ENCODE peak calls at places on chromosome 2, in six cellular contexts. P, Y, Z, X, C and D are unnamed samples.

GRCh38 chr2:9179572-9180201 is 26.9 kb upstream of the ASAP2 start:
- DNase-seq in Y (no peak), X (peak; percentile 67), P (peak; percentile 72), Z (no peak), C (peak; percentile 93), D (no peak)

GRCh38 chr2:85111819-85112281 is 21.3 kb upstream of the TCF7L1 start:
- DNase-seq in Y (no peak), X (no peak), P (no peak), C (peak; percentile 29), Z (no peak), D (no peak)

GRCh38 chr2:200042944-200043343 is 87.6 kb downstream of the MAIP1 start:
- DNase-seq in Y (no peak), C (peak; percentile 4), P (no peak), X (no peak), Z (no peak), D (no peak)

GRCh38 chr2:198309673-198310280 is 505.4 kb downstream of the PLCL1 start:
- DNase-seq in Z (peak; percentile 53), X (peak; percentile 45), P (no peak), Y (peak; percentile 7), C (peak; percentile 13), D (no peak)

GRCh38 chr2:12684471-12684936 is 32.2 kb upstream of the TRIB2 start:
- DNase-seq in C (no peak), Y (no peak), P (no peak), Z (no peak), X (peak; percentile 25), D (no peak)

GRCh38 chr2:231890896-231891513 is 35.2 kb downstream of the NPPC start:
- DNase-seq in Z (no peak), P (no peak), C (no peak), X (no peak), Y (no peak), D (no peak)

GRCh38 chr2:132766573-132766972 is 96.6 kb upstream of the LYPD1 start:
- DNase-seq in X (no peak), C (no peak), Z (no peak), Y (no peak), P (no peak), D (no peak)

GRCh38 chr2:27218614-27219013 is 1.4 kb downstream of the CAD start:
- DNase-seq in X (no peak), C (no peak), P (no peak), Y (no peak), Z (no peak), D (no peak)

GRCh38 chr2:84956334-84957297 is 14.3 kb upstream of the KCMF1 start:
- DNase-seq in Z (no peak), X (no peak), Y (no peak), P (no peak), C (no peak), D (no peak)

GRCh38 chr2:98346259-98347236 is at the start of gene CNGA3:
- DNase-seq in X (peak; percentile 11), P (no peak), Z (peak; percentile 69), Y (no peak), C (peak; percentile 23), D (no peak)

GRCh38 chr2:80252294-80252986 is 52.1 kb downstream of the LRRTM1 start:
- DNase-seq in X (no peak), C (no peak), P (no peak), Y (no peak), Z (no peak), D (no peak)

GRCh38 chr2:240836781-240837467 is 16.9 kb upstream of the KIF1A start:
- DNase-seq in P (no peak), C (peak; percentile 76), Y (peak; percentile 48), X (peak; percentile 57), Z (no peak), D (no peak)

GRCh38 chr2:98032086-98032485 is 36.3 kb upstream of the TMEM131 start:
- DNase-seq in X (no peak), C (no peak), Z (no peak), P (no peak), Y (no peak), D (no peak)

GRCh38 chr2:174607989-174608865 is 10.6 kb upstream of the WIPF1 start:
- DNase-seq in Y (no peak), Z (no peak), P (no peak), C (no peak), X (no peak), D (no peak)

GRCh38 chr2:12818416-12819097 is 101.8 kb downstream of the TRIB2 start:
- DNase-seq in P (no peak), Y (no peak), X (no peak), C (peak; percentile 34), Z (no peak), D (no peak)

GRCh38 chr2:208000701-208001395 is 24.5 kb downstream of the PLEKHM3 start:
- DNase-seq in Y (no peak), Z (no peak), P (no peak), X (no peak), C (no peak), D (no peak)